ENCODE peak calls at places on chromosomes 11 and 22, in eight cellular contexts. Q, X, B, F, Y, R, K and S are unnamed samples.

GRCh38 chr22:39965749-39966148 is 5.6 kb downstream of the TMA7B start:
- DNase-seq in X (no peak), Q (no peak), R (no peak), B (no peak), F (no peak), K (no peak), Y (no peak), S (no peak)

GRCh38 chr11:79049627-79050238 is 391.1 kb downstream of the TENM4 start:
- DNase-seq in Q (no peak), X (no peak), Y (no peak), B (no peak), K (no peak), R (no peak), F (no peak), S (no peak)

GRCh38 chr11:117095301-117096139 is 2.7 kb downstream of the SIK3 start:
- DNase-seq in B (no peak), Y (no peak), X (no peak), Q (no peak), K (peak; percentile 44), R (no peak), F (no peak), S (no peak)

GRCh38 chr22:41491379-41492100 is 22.6 kb downstream of the ACO2 start:
- DNase-seq in R (no peak), K (no peak), X (no peak), B (no peak), Q (no peak), F (no peak), Y (no peak), S (no peak)

GRCh38 chr11:11313426-11313825 is 39.6 kb downstream of the CSNK2A3 start:
- DNase-seq in X (no peak), Q (no peak), K (peak; percentile 66), F (no peak), B (no peak), R (peak; percentile 24), Y (peak; percentile 29), S (no peak)

GRCh38 chr11:69796063-69796462 is 20.9 kb upstream of the FGF4 start:
- DNase-seq in K (no peak), X (no peak), R (no peak), B (no peak), F (no peak), Y (no peak), Q (no peak), S (no peak)

GRCh38 chr11:22244986-22245592 is 52.2 kb downstream of the ANO5 start:
- DNase-seq in K (peak; percentile 45), F (peak; percentile 25), X (peak; percentile 48), B (peak; percentile 11), R (peak; percentile 58), Y (peak; percentile 10), Q (no peak), S (no peak)

GRCh38 chr22:29308791-29309262 is 2.4 kb downstream of the GAS2L1 start:
- DNase-seq in B (no peak), K (peak; percentile 64), F (no peak), Y (no peak), R (no peak), X (no peak), Q (no peak), S (no peak)

GRCh38 chr11:10504490-10504889 is 36.5 kb downstream of the RNF141 start:
- DNase-seq in R (no peak), X (no peak), Y (no peak), B (no peak), K (no peak), F (no peak), Q (no peak), S (no peak)

GRCh38 chr11:96241351-96241841 is 101.6 kb downstream of the MAML2 start:
- DNase-seq in Q (no peak), B (no peak), F (no peak), Y (no peak), R (no peak), X (no peak), K (no peak), S (no peak)

GRCh38 chr11:26231252-26231661 is 100.7 kb upstream of the ANO3 start:
- DNase-seq in R (no peak), K (peak; percentile 98), F (no peak), Y (no peak), Q (no peak), B (no peak), X (no peak), S (no peak)

GRCh38 chr11:61777234-61778090 is 14.9 kb downstream of the TMEM258 start:
- DNase-seq in F (no peak), Y (peak; percentile 58), X (no peak), Q (no peak), B (peak; percentile 45), K (no peak), R (peak; percentile 86), S (no peak)

GRCh38 chr22:18023509-18024275 is 669 bp downstream of the MICAL3 start:
- DNase-seq in B (peak; percentile 74), Q (peak; percentile 84), R (peak; percentile 87), F (peak; percentile 53), K (peak; percentile 89), Y (peak; percentile 83), X (peak; percentile 58), S (peak; percentile 46)

GRCh38 chr22:26709617-26710390 is 52.4 kb downstream of the MIAT start:
- DNase-seq in F (no peak), Q (no peak), R (no peak), Y (no peak), B (no peak), K (peak; percentile 62), X (no peak), S (peak; percentile 59)

GRCh38 chr22:30453731-30454510 is 17.9 kb downstream of the SEC14L3 start:
- DNase-seq in Y (no peak), F (no peak), B (no peak), K (no peak), R (peak; percentile 35), Q (no peak), X (no peak), S (no peak)

GRCh38 chr22:22450343-22450839 is 58.2 kb downstream of the ZNF280B start:
- DNase-seq in Y (no peak), K (peak; percentile 8), F (no peak), R (peak; percentile 20), X (peak; percentile 61), Q (no peak), B (peak; percentile 5), S (no peak)

GRCh38 chr22:23166841-23167610 is 13.3 kb upstream of the BCR start:
- DNase-seq in F (no peak), B (no peak), K (no peak), Q (no peak), R (no peak), X (no peak), Y (no peak), S (no peak)

GRCh38 chr22:30327864-30328345 is 1.2 kb upstream of the TBC1D10A start:
- DNase-seq in B (no peak), Y (no peak), F (no peak), Q (no peak), X (no peak), R (peak; percentile 59), K (no peak), S (no peak)

GRCh38 chr11:65425971-65426838 is 3.6 kb downstream of the NEAT1 start:
- DNase-seq in K (peak; percentile 84), F (no peak), R (peak; percentile 60), X (peak; percentile 87), Q (peak; percentile 36), B (no peak), Y (no peak), S (no peak)

GRCh38 chr11:65428578-65429068 is 6.0 kb downstream of the NEAT1 start:
- DNase-seq in R (peak; percentile 70), B (peak; percentile 12), Q (peak; percentile 67), X (no peak), Y (peak; percentile 36), K (no peak), F (no peak), S (no peak)

GRCh38 chr11:65426839-65427690 is 4.5 kb downstream of the NEAT1 start:
- DNase-seq in X (peak; percentile 75), Q (peak; percentile 71), B (no peak), Y (peak; percentile 39), K (peak; percentile 86), R (peak; percentile 84), F (no peak), S (no peak)

GRCh38 chr11:65429069-65429681 is 6.6 kb downstream of the NEAT1 start:
- DNase-seq in B (no peak), Q (peak; percentile 56), R (peak; percentile 59), F (no peak), Y (no peak), K (peak; percentile 86), X (no peak), S (no peak)

GRCh38 chr11:65427691-65428577 is 5.3 kb downstream of the NEAT1 start:
- DNase-seq in K (peak; percentile 88), R (peak; percentile 76), B (no peak), Q (peak; percentile 71), F (no peak), X (peak; percentile 63), Y (peak; percentile 33), S (no peak)
- H3K4me3 ChIP-seq in K (peak overlapping the region; percentile 98), R (no peak overlapping the region), B (peak overlapping the region; percentile 96), Q (peak overlapping the region; percentile 91), F (no peak overlapping the region), X (no peak overlapping the region), Y (peak overlapping the region; percentile 86), S (peak overlapping the region; percentile 72)

GRCh38 chr22:36104435-36104834 is 56.1 kb downstream of the APOL3 start:
- DNase-seq in Q (no peak), F (no peak), R (no peak), K (no peak), Y (no peak), X (no peak), B (no peak), S (no peak)
- TF ChIP-seq CTCF in Q (no peak), F (peak; percentile 12), R (no peak), K (no peak), Y (no peak), X (no peak), B (peak; percentile 14), S (no peak)

GRCh38 chr22:38327805-38328204 is 10.6 kb upstream of the CSNK1E start:
- DNase-seq in F (no peak), Y (no peak), K (peak; percentile 46), R (no peak), Q (no peak), X (no peak), B (no peak), S (no peak)
- H3K4me3 ChIP-seq in F (no peak overlapping the region), Y (no peak overlapping the region), K (no peak overlapping the region), R (no peak overlapping the region), Q (no peak overlapping the region), X (no peak overlapping the region), B (no peak overlapping the region), S (no peak overlapping the region)

GRCh38 chr11:73929388-73929787 is 21.4 kb upstream of the DNAJB13 start:
- DNase-seq in Y (no peak), R (no peak), B (no peak), Q (no peak), F (no peak), X (no peak), K (no peak), S (no peak)

GRCh38 chr11:73931951-73932350 is 18.9 kb upstream of the DNAJB13 start:
- DNase-seq in K (no peak), Y (no peak), F (no peak), R (no peak), B (no peak), X (no peak), Q (no peak), S (no peak)

DNA sequence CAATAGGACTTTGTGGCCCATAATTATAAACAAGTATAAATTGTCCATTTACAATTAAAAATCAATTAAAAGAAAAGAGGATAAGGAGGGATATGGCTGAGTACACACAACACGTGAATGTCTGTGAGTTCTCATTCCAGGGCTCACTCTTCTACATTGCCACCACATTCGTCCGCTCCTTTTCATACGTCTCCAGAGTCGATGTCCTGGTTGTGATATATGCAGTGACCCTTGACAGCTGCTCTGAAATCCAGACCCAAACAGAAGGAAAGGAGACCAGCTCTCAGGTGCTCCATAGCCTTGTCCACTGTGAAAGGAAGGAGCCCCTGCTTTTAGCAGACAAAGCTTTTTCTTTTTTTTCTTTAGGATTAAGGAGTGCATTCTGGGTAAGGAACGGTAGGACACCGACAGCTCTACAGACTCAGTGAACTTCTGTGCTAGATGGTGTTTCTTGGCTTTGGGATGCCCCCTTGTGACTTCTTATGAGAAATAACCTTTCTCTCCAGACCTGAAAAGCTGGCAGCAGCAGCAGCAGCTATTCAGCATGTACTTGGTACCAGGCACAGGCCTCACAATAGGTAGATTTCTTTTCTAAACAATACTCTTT is 19.7 kb upstream of the DNAJB13 start:
- DNase-seq in F (peak; percentile 53), X (peak; percentile 36), R (peak; percentile 24), Y (no peak), B (no peak), K (peak; percentile 85), Q (no peak), S (no peak)
- TF ChIP-seq CTCF in F (no peak), X (peak; percentile 20), R (peak; percentile 29), Y (peak; percentile 5), B (peak; percentile 41), K (peak; percentile 50), Q (no peak), S (peak; percentile 56)